ENCODE peak calls at places on chromosome 10, in five cellular contexts. M is HepG2, X is GM12878, Z is K562, Y is upper lobe of left lung. J is an unnamed sample. For H3K4me1, the result is how much of the 10 kb centered on the place peaks cover.

GRCh38 chr10:36515313-36515712 is 610.1 kb upstream of the ANKRD30A start:
- ATAC-seq in X (no peak), M (no peak), Y (no peak), Z (no peak), J (no peak)

GRCh38 chr10:87930929-87931835 is 67.8 kb downstream of the PTEN start:
- ATAC-seq in Z (no peak), X (peak), Y (no peak), M (no peak), J (no peak)

GRCh38 chr10:88478256-88478655 is 104.9 kb downstream of the RNLS start:
- ATAC-seq in Z (no peak), X (peak), M (no peak), Y (no peak), J (no peak)

GRCh38 chr10:51010977-51011376 is 63.3 kb upstream of the PRKG1 start:
- ATAC-seq in M (peak), Z (peak), Y (no peak), X (peak), J (no peak)

GRCh38 chr10:115963848-115964247 is 309.2 kb downstream of the GFRA1 start:
- ATAC-seq in X (peak), M (peak), Y (no peak), Z (no peak), J (no peak)

GRCh38 chr10:129689681-129690080 is 222.6 kb downstream of the MGMT start:
- ATAC-seq in M (no peak), X (no peak), Y (no peak), Z (no peak), J (peak)

GRCh38 chr10:19719320-19719719 is 96.9 kb upstream of the PLXDC2 start:
- ATAC-seq in X (no peak), M (no peak), Z (no peak), Y (no peak), J (no peak)

GRCh38 chr10:124226271-124226911 is 133.0 kb upstream of the CHST15 start:
- ATAC-seq in Z (no peak), Y (no peak), X (no peak), M (no peak), J (no peak)

GRCh38 chr10:88840104-88840503 is 11.5 kb downstream of the ANKRD22 start:
- ATAC-seq in X (no peak), M (no peak), Z (no peak), Y (no peak), J (no peak)

GRCh38 chr10:36114913-36115312 is 472.8 kb upstream of the FZD8 start:
- ATAC-seq in M (peak), Z (no peak), Y (peak), X (no peak), J (no peak)

GRCh38 chr10:92438220-92438619 is 135.7 kb downstream of the IDE start:
- ATAC-seq in Y (no peak), X (no peak), Z (no peak), M (no peak), J (no peak)

GRCh38 chr10:14751576-14752330 is 22.9 kb downstream of the FAM107B start:
- ATAC-seq in Y (peak), Z (no peak), X (peak), M (no peak), J (peak)

GRCh38 chr10:69496352-69497234 is 45.3 kb downstream of the TSPAN15 start:
- ATAC-seq in Y (no peak), M (no peak), X (no peak), Z (no peak), J (peak)

GRCh38 chr10:110841767-110842267 is 29.9 kb upstream of the PDCD4 start:
- ATAC-seq in X (peak), M (no peak), Y (no peak), Z (no peak), J (no peak)

GRCh38 chr10:114767101-114767588 is 54.4 kb upstream of the FHIP2A start:
- ATAC-seq in M (no peak), X (no peak), Y (no peak), Z (no peak), J (no peak)

GRCh38 chr10:110498982-110499795 is 1.5 kb downstream of the DUSP5 start:
- ATAC-seq in Y (no peak), M (peak), X (peak), Z (peak), J (no peak)

GRCh38 chr10:88194041-88194887 is 330.8 kb downstream of the PTEN start:
- ATAC-seq in Y (no peak), X (peak), M (no peak), Z (no peak), J (peak)

GRCh38 chr10:130808686-130809085 is 502.8 kb downstream of the TCERG1L start:
- ATAC-seq in M (no peak), Z (no peak), Y (no peak), X (no peak), J (no peak)

GRCh38 chr10:58952162-58952561 is 224.3 kb upstream of the PHYHIPL start:
- ATAC-seq in Y (no peak), X (no peak), Z (no peak), M (no peak), J (peak)

GRCh38 chr10:6563720-6564119 is 16.4 kb downstream of the PRKCQ start:
- ATAC-seq in M (no peak), Y (no peak), X (peak), Z (peak), J (no peak)

GRCh38 chr10:79415736-79416577 is 29.5 kb downstream of the ZCCHC24 start:
- ATAC-seq in Y (no peak), M (no peak), X (no peak), Z (peak), J (no peak)

GRCh38 chr10:103280505-103280904 is 3.6 kb downstream of the INA start:
- ATAC-seq in Y (no peak), X (no peak), Z (no peak), M (no peak), J (no peak)

GRCh38 chr10:122089343-122090015 is 100.5 kb downstream of the TACC2 start:
- ATAC-seq in M (peak), X (no peak), Z (no peak), Y (no peak), J (no peak)

GRCh38 chr10:121265320-121265719 is 332.9 kb downstream of the FGFR2 start:
- ATAC-seq in Y (no peak), M (no peak), X (no peak), Z (no peak), J (no peak)

GRCh38 chr10:92405006-92405924 is 114.3 kb downstream of the MARCHF5 start:
- ATAC-seq in Z (peak), M (peak), X (peak), Y (no peak), J (no peak)

GRCh38 chr10:86727459-86727858 is 29.0 kb upstream of the BMPR1A start:
- ATAC-seq in Z (no peak), X (no peak), M (no peak), Y (no peak), J (no peak)

GRCh38 chr10:69703766-69704191 is 73.7 kb downstream of the FAM241B start:
- ATAC-seq in Z (no peak), M (no peak), Y (no peak), X (no peak), J (no peak)

GRCh38 chr10:122504551-122504950 is 43.2 kb downstream of the HTRA1 start:
- ATAC-seq in Y (peak), Z (no peak), M (peak), X (no peak), J (peak)

GRCh38 chr10:61834519-61834918 is 67.0 kb upstream of the ARID5B start:
- ATAC-seq in X (no peak), M (no peak), Z (no peak), Y (no peak), J (no peak)

GRCh38 chr10:86446987-86447386 is 74.6 kb downstream of the WAPL start:
- ATAC-seq in X (peak), Y (no peak), M (no peak), Z (no peak), J (no peak)

GRCh38 chr10:126373137-126373536 is 15.1 kb downstream of the ADAM12 start:
- ATAC-seq in Z (no peak), M (no peak), X (no peak), Y (no peak), J (no peak)

GRCh38 chr10:121831777-121832176 is 96.1 kb downstream of the ATE1 start:
- ATAC-seq in X (no peak), Z (no peak), M (no peak), Y (no peak), J (no peak)

GRCh38 chr10:100737359-100738054 is 7.9 kb upstream of the PAX2 start:
- ATAC-seq in Y (no peak), Z (no peak), M (no peak), X (no peak), J (no peak)

GRCh38 chr10:102267748-102268147 is 22.4 kb downstream of the GBF1 start:
- ATAC-seq in X (no peak), Z (no peak), M (no peak), Y (no peak), J (peak)

GRCh38 chr10:6592080-6592479 is 12.0 kb upstream of the PRKCQ start:
- ATAC-seq in M (no peak), X (peak), Y (no peak), Z (no peak), J (no peak)

DNA sequence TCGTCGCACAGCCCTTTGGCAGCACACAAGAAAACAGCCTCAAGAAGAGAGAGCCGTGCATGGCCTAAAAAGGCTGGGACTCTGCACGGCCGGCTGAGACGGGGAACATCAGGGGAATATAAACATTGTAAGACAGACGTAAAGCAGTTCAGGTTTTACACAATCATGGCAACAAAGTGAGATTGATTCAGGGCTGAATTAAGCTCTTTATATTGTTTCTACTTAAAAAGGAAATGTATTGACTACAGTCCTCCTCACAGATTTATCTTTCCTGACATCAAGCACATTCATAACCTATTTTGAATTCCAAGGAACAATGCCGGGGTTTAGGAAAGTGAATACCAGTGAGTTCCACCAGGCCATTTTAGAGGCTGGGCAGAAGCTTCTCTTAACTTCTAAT is 25.2 kb downstream of the SORBS1 start:
- ATAC-seq in M (no peak), X (no peak), Z (no peak), Y (no peak), J (peak)
- TF ChIP-seq EP300 in M (no peak), X (no peak), Z (no peak), Y (no peak), J (peak)

DNA sequence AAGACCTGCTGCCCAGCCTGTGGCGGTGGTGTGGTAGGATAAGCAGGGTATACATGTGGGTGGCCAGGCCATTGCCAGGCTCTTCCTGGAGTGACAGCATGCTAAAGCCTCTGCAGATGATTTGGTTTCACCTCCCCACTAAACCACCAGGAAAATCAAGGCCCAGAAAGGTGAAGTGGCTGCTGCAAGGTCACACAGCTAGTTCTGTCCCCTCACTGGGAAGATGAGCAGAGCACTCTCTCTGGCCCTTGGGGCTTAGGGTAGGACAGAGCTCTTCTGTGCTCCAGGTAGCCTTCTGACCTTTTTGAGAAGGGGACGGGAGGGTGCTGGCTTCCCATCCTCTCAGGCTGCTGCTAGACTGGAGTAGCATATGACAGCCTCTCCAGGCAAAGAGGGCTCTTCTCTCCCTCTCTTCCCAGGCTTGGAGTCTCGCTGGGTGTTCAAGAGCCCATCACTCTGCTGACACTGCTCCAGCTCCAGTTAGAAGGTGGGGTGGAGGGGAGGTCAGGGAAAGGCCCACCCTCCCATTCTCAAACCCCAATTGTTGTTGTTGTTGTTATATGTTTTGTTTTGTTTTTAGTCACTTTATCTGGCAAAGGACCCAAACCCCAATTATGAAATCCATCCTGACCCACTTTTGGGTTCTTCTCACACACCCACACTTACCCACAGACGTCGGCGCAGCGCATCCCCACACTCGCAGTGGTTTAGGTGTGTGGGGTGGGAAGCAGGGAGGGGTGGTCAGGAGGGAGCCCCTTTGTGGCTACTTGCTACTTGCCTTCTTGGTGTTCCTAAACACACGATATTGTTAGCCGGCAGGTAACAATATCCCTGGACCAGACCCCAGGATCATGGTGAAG is 4.9 kb downstream of the SPOCK2 start:
- ATAC-seq in M (no peak), Y (no peak), X (no peak), Z (no peak), J (no peak)
- TF ChIP-seq POLR2AphosphoS5 in M (no peak), Y (no peak), X (no peak), Z (no peak), J (no peak)

GRCh38 chr10:60351191-60351853 is 38.4 kb downstream of the ANK3 start:
- ATAC-seq in Y (no peak), M (no peak), X (peak), Z (peak), J (no peak)

GRCh38 chr10:60349426-60349825 is 40.2 kb downstream of the ANK3 start:
- ATAC-seq in M (no peak), Z (no peak), X (no peak), Y (no peak), J (no peak)

GRCh38 chr10:60350400-60350799 is 39.3 kb downstream of the ANK3 start:
- ATAC-seq in Z (no peak), X (no peak), M (no peak), Y (no peak), J (no peak)

GRCh38 chr10:60352105-60352504 is 37.6 kb downstream of the ANK3 start:
- ATAC-seq in Z (peak), Y (no peak), M (no peak), X (peak), J (no peak)

DNA sequence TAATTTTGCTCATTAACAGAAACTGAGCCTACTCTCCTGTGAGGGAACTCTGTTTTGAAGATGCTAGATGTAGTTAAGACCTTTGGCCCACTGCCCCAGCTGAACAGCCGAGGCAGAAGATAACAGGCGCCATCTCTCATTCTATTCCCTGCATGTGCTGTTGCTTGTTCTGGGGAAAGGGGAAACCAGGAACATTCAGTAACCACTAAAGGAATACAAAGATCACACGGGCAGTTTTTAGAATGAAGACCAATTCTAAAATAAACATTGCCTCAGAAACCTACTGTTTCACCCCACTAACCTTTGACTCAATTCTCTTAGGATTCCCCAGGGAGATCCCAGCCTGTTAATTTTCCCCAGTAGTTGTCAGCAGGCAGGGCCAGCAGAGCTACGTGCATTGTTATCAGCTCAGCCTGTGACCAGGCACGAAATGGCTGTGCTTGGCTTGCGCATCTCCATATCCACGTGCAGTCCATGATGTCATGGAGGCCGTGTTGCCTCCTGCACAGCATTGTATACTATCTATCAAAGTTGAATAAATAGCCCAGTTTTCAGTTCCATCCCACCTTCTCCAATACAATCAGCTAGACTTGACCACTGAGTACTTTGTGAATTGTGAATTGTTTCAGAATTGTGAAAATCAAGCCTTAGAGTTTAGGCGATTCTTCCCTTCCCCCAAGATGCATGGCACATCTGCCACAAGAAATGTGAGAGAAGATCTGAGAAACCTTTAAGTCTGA is 36.0 kb downstream of the ANK3 start:
- ATAC-seq in X (peak), Y (no peak), Z (peak), M (peak), J (no peak)
- H3K4me1 ChIP-seq in X (under half), Y (under half), Z (half or more), M (under half), J (under half)

GRCh38 chr10:4443419-4443818 is 382.6 kb upstream of the AKR1E2 start:
- ATAC-seq in Y (no peak), Z (no peak), X (no peak), M (no peak), J (no peak)

GRCh38 chr10:4450169-4450568 is 375.8 kb upstream of the AKR1E2 start:
- ATAC-seq in Y (no peak), M (no peak), Z (no peak), X (no peak), J (no peak)

GRCh38 chr10:4451512-4451911 is 374.5 kb upstream of the AKR1E2 start:
- ATAC-seq in X (no peak), M (no peak), Y (no peak), Z (no peak), J (no peak)

GRCh38 chr10:4450981-4451501 is 375.0 kb upstream of the AKR1E2 start:
- ATAC-seq in M (no peak), Y (no peak), X (no peak), Z (no peak), J (no peak)

GRCh38 chr10:4447977-4448376 is 378.0 kb upstream of the AKR1E2 start:
- ATAC-seq in X (no peak), M (no peak), Z (no peak), Y (no peak), J (no peak)
- TF ChIP-seq EP300 in X (no peak), M (no peak), Z (no peak), Y (no peak), J (no peak)

GRCh38 chr10:42755028-42755451 is 27.6 kb upstream of the BMS1 start:
- ATAC-seq in M (peak), Z (no peak), X (no peak), Y (no peak), J (no peak)

GRCh38 chr10:42753507-42754154 is 29.0 kb upstream of the BMS1 start:
- ATAC-seq in X (no peak), M (no peak), Z (peak), Y (peak), J (peak)

GRCh38 chr10:42753126-42753506 is 29.5 kb upstream of the BMS1 start:
- ATAC-seq in M (no peak), X (peak), Y (peak), Z (peak), J (peak)

GRCh38 chr10:42755591-42756093 is 27.0 kb upstream of the BMS1 start:
- ATAC-seq in Y (no peak), M (no peak), Z (peak), X (no peak), J (no peak)

DNA sequence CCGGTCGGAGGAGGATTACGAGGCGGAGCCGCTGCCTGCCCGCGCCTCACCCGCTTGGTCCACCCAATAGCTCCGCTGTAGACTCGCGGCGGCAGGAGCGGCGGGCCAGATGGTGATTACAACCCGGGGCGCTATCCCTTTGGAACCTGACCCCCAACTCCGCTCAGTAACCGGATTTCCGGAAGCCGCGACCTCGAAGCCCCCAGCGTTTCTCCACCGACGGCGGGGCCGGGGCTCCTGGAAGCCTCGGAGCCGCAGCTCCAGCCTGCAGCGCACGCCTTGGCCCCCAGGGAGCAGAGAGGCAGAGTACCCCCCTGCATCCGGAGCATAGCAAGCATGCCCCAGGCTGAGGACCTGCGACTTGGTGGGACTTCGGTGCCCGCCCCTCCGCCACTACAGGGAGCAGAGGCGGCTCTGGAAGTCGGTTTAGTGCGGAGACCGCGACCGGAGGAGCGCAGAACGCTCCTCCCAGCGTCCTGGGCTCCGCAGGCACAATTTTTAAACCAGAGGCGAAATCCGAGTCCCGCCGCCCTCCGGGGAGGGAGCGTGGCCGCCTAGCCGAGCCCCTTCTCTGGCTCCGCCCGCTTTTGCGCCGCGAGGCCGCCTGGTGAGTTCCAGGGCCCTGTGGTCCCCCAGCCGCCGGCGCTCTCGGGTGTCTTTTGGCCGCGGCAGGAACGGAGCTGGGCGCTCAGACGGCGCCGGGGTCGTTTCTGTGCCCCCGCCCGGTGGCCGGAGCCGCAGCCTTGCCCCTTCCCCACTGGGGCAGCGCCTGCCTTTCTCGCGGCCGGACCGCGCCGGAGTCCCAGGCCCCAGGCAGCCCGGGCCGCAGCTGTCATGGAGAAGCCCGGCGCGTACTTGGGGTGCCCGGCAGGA is 28.2 kb upstream of the BMS1 start:
- ATAC-seq in M (peak), X (no peak), Y (peak), Z (peak), J (peak)
- TF ChIP-seq POLR2AphosphoS5 in M (no peak), X (no peak), Y (no peak), Z (no peak), J (no peak)

GRCh38 chr10:11824825-11825224 is 1.7 kb downstream of the PROSER2 start:
- ATAC-seq in Z (peak), X (no peak), M (no peak), Y (no peak), J (no peak)

GRCh38 chr10:11827006-11827405 is 3.9 kb downstream of the PROSER2 start:
- ATAC-seq in Z (no peak), X (no peak), M (no peak), Y (no peak), J (no peak)

GRCh38 chr10:11825796-11826414 is 2.7 kb downstream of the PROSER2 start:
- ATAC-seq in M (no peak), Z (no peak), Y (no peak), X (no peak), J (no peak)

GRCh38 chr10:11828682-11829284 is 5.6 kb downstream of the PROSER2 start:
- ATAC-seq in M (no peak), X (no peak), Y (no peak), Z (no peak), J (no peak)

GRCh38 chr10:11827414-11827813 is 4.3 kb downstream of the PROSER2 start:
- ATAC-seq in M (no peak), Z (no peak), X (no peak), Y (no peak), J (no peak)
- H3K4me1 ChIP-seq in M (half or more), Z (under half), X (under half), Y (under half), J (under half)

GRCh38 chr10:28939352-28940157 is 262.2 kb downstream of the BAMBI start:
- ATAC-seq in M (peak), X (no peak), Y (peak), Z (peak), J (peak)
- TF ChIP-seq EP300 in M (peak), X (no peak), Y (peak), Z (peak), J (no peak)

J was measured in gastroesophageal sphincter.